ENCODE peak calls at places on chromosome 4, in four cellular contexts. One of them, this sample, is unnamed.

GRCh38 chr4:140851032-140851636 is 94.9 kb upstream of the TBC1D9 start:
- DNase-seq in PC-3: peak; percentile 83
- DNase-seq in stimulated activated CD4-positive, alpha-beta T cell treated with anti-CD3 and anti-CD28 coated beads, Interleukin-4, amount 100 ng/mL, for 4 hours: no peak
- DNase-seq in Karpas-422: peak; percentile 84
- DNase-seq in this sample: no peak

GRCh38 chr4:76752911-76753494 is 144.9 kb downstream of the SOWAHB start:
- DNase-seq in Karpas-422: no peak
- DNase-seq in stimulated activated CD4-positive, alpha-beta T cell treated with anti-CD3 and anti-CD28 coated beads, Interleukin-4, amount 100 ng/mL, for 4 hours: no peak
- DNase-seq in PC-3: peak; percentile 84
- DNase-seq in this sample: no peak

GRCh38 chr4:98242063-98242462 is 19.1 kb upstream of the RAP1GDS1 start:
- DNase-seq in PC-3: no peak
- DNase-seq in Karpas-422: no peak
- DNase-seq in stimulated activated CD4-positive, alpha-beta T cell treated with anti-CD3 and anti-CD28 coated beads, Interleukin-4, amount 100 ng/mL, for 4 hours: no peak
- DNase-seq in this sample: no peak

GRCh38 chr4:23747131-23747752 is 142.6 kb downstream of the PPARGC1A start:
- DNase-seq in PC-3: no peak
- DNase-seq in Karpas-422: no peak
- DNase-seq in stimulated activated CD4-positive, alpha-beta T cell treated with anti-CD3 and anti-CD28 coated beads, Interleukin-4, amount 100 ng/mL, for 4 hours: no peak
- DNase-seq in this sample: no peak

GRCh38 chr4:177220376-177220775 is 89.3 kb upstream of the NEIL3 start:
- DNase-seq in stimulated activated CD4-positive, alpha-beta T cell treated with anti-CD3 and anti-CD28 coated beads, Interleukin-4, amount 100 ng/mL, for 4 hours: no peak
- DNase-seq in Karpas-422: no peak
- DNase-seq in PC-3: peak; percentile 47
- DNase-seq in this sample: no peak

GRCh38 chr4:171983935-171984805 is 171.0 kb downstream of the GALNTL6 start:
- DNase-seq in PC-3: no peak
- DNase-seq in stimulated activated CD4-positive, alpha-beta T cell treated with anti-CD3 and anti-CD28 coated beads, Interleukin-4, amount 100 ng/mL, for 4 hours: no peak
- DNase-seq in Karpas-422: no peak
- DNase-seq in this sample: no peak

GRCh38 chr4:103496800-103497199 is 223.0 kb downstream of the TACR3 start:
- DNase-seq in Karpas-422: no peak
- DNase-seq in PC-3: no peak
- DNase-seq in stimulated activated CD4-positive, alpha-beta T cell treated with anti-CD3 and anti-CD28 coated beads, Interleukin-4, amount 100 ng/mL, for 4 hours: no peak
- DNase-seq in this sample: no peak

GRCh38 chr4:17719106-17719505 is 62.3 kb downstream of the FAM184B start:
- DNase-seq in Karpas-422: no peak
- DNase-seq in stimulated activated CD4-positive, alpha-beta T cell treated with anti-CD3 and anti-CD28 coated beads, Interleukin-4, amount 100 ng/mL, for 4 hours: no peak
- DNase-seq in PC-3: peak; percentile 66
- DNase-seq in this sample: no peak

GRCh38 chr4:60723796-60724195 is 476.3 kb upstream of the ADGRL3 start:
- DNase-seq in stimulated activated CD4-positive, alpha-beta T cell treated with anti-CD3 and anti-CD28 coated beads, Interleukin-4, amount 100 ng/mL, for 4 hours: no peak
- DNase-seq in Karpas-422: no peak
- DNase-seq in PC-3: no peak
- DNase-seq in this sample: no peak

GRCh38 chr4:176034498-176034897 is 31.1 kb upstream of the WDR17 start:
- DNase-seq in stimulated activated CD4-positive, alpha-beta T cell treated with anti-CD3 and anti-CD28 coated beads, Interleukin-4, amount 100 ng/mL, for 4 hours: no peak
- DNase-seq in PC-3: peak; percentile 51
- DNase-seq in Karpas-422: peak; percentile 60
- DNase-seq in this sample: no peak

GRCh38 chr4:1975880-1976279 is 32.9 kb downstream of the NELFA start:
- DNase-seq in Karpas-422: no peak
- DNase-seq in PC-3: no peak
- DNase-seq in stimulated activated CD4-positive, alpha-beta T cell treated with anti-CD3 and anti-CD28 coated beads, Interleukin-4, amount 100 ng/mL, for 4 hours: no peak
- DNase-seq in this sample: no peak

GRCh38 chr4:70704333-70705145 is 16.2 kb downstream of the UTP3 start:
- DNase-seq in PC-3: peak; percentile 81
- DNase-seq in stimulated activated CD4-positive, alpha-beta T cell treated with anti-CD3 and anti-CD28 coated beads, Interleukin-4, amount 100 ng/mL, for 4 hours: peak; percentile 45
- DNase-seq in Karpas-422: peak; percentile 77
- DNase-seq in this sample: peak; percentile 46

GRCh38 chr4:113232194-113232593 is 182.7 kb downstream of the ANK2 start:
- DNase-seq in PC-3: no peak
- DNase-seq in Karpas-422: no peak
- DNase-seq in stimulated activated CD4-positive, alpha-beta T cell treated with anti-CD3 and anti-CD28 coated beads, Interleukin-4, amount 100 ng/mL, for 4 hours: no peak
- DNase-seq in this sample: no peak

GRCh38 chr4:114597410-114598115 is 1.0 kb upstream of the UGT8 start:
- DNase-seq in stimulated activated CD4-positive, alpha-beta T cell treated with anti-CD3 and anti-CD28 coated beads, Interleukin-4, amount 100 ng/mL, for 4 hours: no peak
- DNase-seq in Karpas-422: no peak
- DNase-seq in PC-3: peak; percentile 3
- DNase-seq in this sample: no peak

GRCh38 chr4:20305976-20306375 is 54.3 kb downstream of the SLIT2 start:
- DNase-seq in Karpas-422: peak; percentile 42
- DNase-seq in stimulated activated CD4-positive, alpha-beta T cell treated with anti-CD3 and anti-CD28 coated beads, Interleukin-4, amount 100 ng/mL, for 4 hours: no peak
- DNase-seq in PC-3: peak; percentile 36
- DNase-seq in this sample: no peak

GRCh38 chr4:105765690-105766407 is 57.3 kb downstream of the GSTCD start:
- DNase-seq in PC-3: peak; percentile 85
- DNase-seq in Karpas-422: no peak
- DNase-seq in stimulated activated CD4-positive, alpha-beta T cell treated with anti-CD3 and anti-CD28 coated beads, Interleukin-4, amount 100 ng/mL, for 4 hours: no peak
- DNase-seq in this sample: no peak

GRCh38 chr4:65798498-65799127 is 128.3 kb upstream of the EPHA5 start:
- DNase-seq in Karpas-422: no peak
- DNase-seq in PC-3: no peak
- DNase-seq in stimulated activated CD4-positive, alpha-beta T cell treated with anti-CD3 and anti-CD28 coated beads, Interleukin-4, amount 100 ng/mL, for 4 hours: no peak
- DNase-seq in this sample: no peak

GRCh38 chr4:147730333-147730732 is 1.6 kb upstream of the ARHGAP10 start:
- DNase-seq in PC-3: peak; percentile 4
- DNase-seq in Karpas-422: no peak
- DNase-seq in stimulated activated CD4-positive, alpha-beta T cell treated with anti-CD3 and anti-CD28 coated beads, Interleukin-4, amount 100 ng/mL, for 4 hours: no peak
- DNase-seq in this sample: no peak

GRCh38 chr4:16196482-16197393 is 29.5 kb downstream of the TAPT1 start:
- DNase-seq in Karpas-422: peak; percentile 54
- DNase-seq in PC-3: peak; percentile 86
- DNase-seq in stimulated activated CD4-positive, alpha-beta T cell treated with anti-CD3 and anti-CD28 coated beads, Interleukin-4, amount 100 ng/mL, for 4 hours: no peak
- DNase-seq in this sample: no peak

GRCh38 chr4:159281781-159282180 is 178.9 kb downstream of the RAPGEF2 start:
- DNase-seq in stimulated activated CD4-positive, alpha-beta T cell treated with anti-CD3 and anti-CD28 coated beads, Interleukin-4, amount 100 ng/mL, for 4 hours: no peak
- DNase-seq in PC-3: peak; percentile 52
- DNase-seq in Karpas-422: no peak
- DNase-seq in this sample: no peak

GRCh38 chr4:153156263-153156662 is 48.0 kb upstream of the TRIM2 start:
- DNase-seq in PC-3: no peak
- DNase-seq in Karpas-422: peak; percentile 80
- DNase-seq in stimulated activated CD4-positive, alpha-beta T cell treated with anti-CD3 and anti-CD28 coated beads, Interleukin-4, amount 100 ng/mL, for 4 hours: no peak
- DNase-seq in this sample: peak; percentile 6

GRCh38 chr4:10762541-10762940 is 78.0 kb upstream of the CLNK start:
- DNase-seq in Karpas-422: no peak
- DNase-seq in PC-3: peak; percentile 53
- DNase-seq in stimulated activated CD4-positive, alpha-beta T cell treated with anti-CD3 and anti-CD28 coated beads, Interleukin-4, amount 100 ng/mL, for 4 hours: no peak
- DNase-seq in this sample: no peak

GRCh38 chr4:74632634-74633033 is 161.7 kb downstream of the BTC start:
- DNase-seq in stimulated activated CD4-positive, alpha-beta T cell treated with anti-CD3 and anti-CD28 coated beads, Interleukin-4, amount 100 ng/mL, for 4 hours: no peak
- DNase-seq in Karpas-422: no peak
- DNase-seq in PC-3: peak; percentile 93
- DNase-seq in this sample: peak; percentile 1

GRCh38 chr4:11416071-11416766 is 12.5 kb downstream of the HS3ST1 start:
- DNase-seq in stimulated activated CD4-positive, alpha-beta T cell treated with anti-CD3 and anti-CD28 coated beads, Interleukin-4, amount 100 ng/mL, for 4 hours: no peak
- DNase-seq in PC-3: no peak
- DNase-seq in Karpas-422: no peak
- DNase-seq in this sample: no peak

GRCh38 chr4:165385124-165385523 is 6.3 kb downstream of the CPE start:
- DNase-seq in stimulated activated CD4-positive, alpha-beta T cell treated with anti-CD3 and anti-CD28 coated beads, Interleukin-4, amount 100 ng/mL, for 4 hours: no peak
- DNase-seq in PC-3: no peak
- DNase-seq in Karpas-422: no peak
- DNase-seq in this sample: no peak

This sample was measured in T follicular helper cell.